ENCODE peak calls at places on chromosomes 6 and 20, in nine cellular contexts. One of them, this sample, is unnamed.
A peak's percentile ranks its signal among the peaks of the same experiment; 100 is the strongest.

GRCh38 chr20:36629719-36630340 is 16.2 kb downstream of the SLA2 start:
- DNase-seq in effector memory CD8-positive, alpha-beta T cell: peak; percentile 43
- DNase-seq in NCI-H1092 treated with DMSO at 0.1 percent for 48 hours: no peak
- DNase-seq in midbrain: no peak
- DNase-seq in ELR: no peak
- DNase-seq in HTR-8/SVneo: no peak
- DNase-seq in stimulated activated CD4-positive, alpha-beta T cell treated with anti-CD3 and anti-CD28 coated beads, Interleukin-4, amount 100 ng/mL, for 24 hours: peak; percentile 41
- DNase-seq in GF-D8: no peak
- DNase-seq in LoVo: no peak
- DNase-seq in this sample: no peak

GRCh38 chr6:40627316-40627715 is 40.2 kb upstream of the LRFN2 start:
- DNase-seq in effector memory CD8-positive, alpha-beta T cell: no peak
- DNase-seq in NCI-H1092 treated with DMSO at 0.1 percent for 48 hours: no peak
- DNase-seq in midbrain: no peak
- DNase-seq in ELR: peak; percentile 79
- DNase-seq in HTR-8/SVneo: peak; percentile 9
- DNase-seq in stimulated activated CD4-positive, alpha-beta T cell treated with anti-CD3 and anti-CD28 coated beads, Interleukin-4, amount 100 ng/mL, for 24 hours: no peak
- DNase-seq in GF-D8: no peak
- DNase-seq in LoVo: no peak
- DNase-seq in this sample: no peak

GRCh38 chr20:45972500-45973183 is 639 bp upstream of the ZNF335 start:
- DNase-seq in effector memory CD8-positive, alpha-beta T cell: no peak
- DNase-seq in NCI-H1092 treated with DMSO at 0.1 percent for 48 hours: no peak
- DNase-seq in midbrain: no peak
- DNase-seq in ELR: peak; percentile 98
- DNase-seq in HTR-8/SVneo: no peak
- DNase-seq in stimulated activated CD4-positive, alpha-beta T cell treated with anti-CD3 and anti-CD28 coated beads, Interleukin-4, amount 100 ng/mL, for 24 hours: no peak
- DNase-seq in GF-D8: no peak
- DNase-seq in LoVo: peak; percentile 98
- DNase-seq in this sample: no peak

GRCh38 chr20:16428112-16428511 is 145.1 kb downstream of the KIF16B start:
- DNase-seq in effector memory CD8-positive, alpha-beta T cell: no peak
- DNase-seq in NCI-H1092 treated with DMSO at 0.1 percent for 48 hours: no peak
- DNase-seq in midbrain: no peak
- DNase-seq in ELR: no peak
- DNase-seq in HTR-8/SVneo: no peak
- DNase-seq in stimulated activated CD4-positive, alpha-beta T cell treated with anti-CD3 and anti-CD28 coated beads, Interleukin-4, amount 100 ng/mL, for 24 hours: no peak
- DNase-seq in GF-D8: no peak
- DNase-seq in LoVo: no peak
- DNase-seq in this sample: no peak

GRCh38 chr20:8183526-8183925 is 51.5 kb downstream of the PLCB1 start:
- DNase-seq in effector memory CD8-positive, alpha-beta T cell: no peak
- DNase-seq in NCI-H1092 treated with DMSO at 0.1 percent for 48 hours: no peak
- DNase-seq in midbrain: no peak
- DNase-seq in ELR: peak; percentile 3
- DNase-seq in HTR-8/SVneo: no peak
- DNase-seq in stimulated activated CD4-positive, alpha-beta T cell treated with anti-CD3 and anti-CD28 coated beads, Interleukin-4, amount 100 ng/mL, for 24 hours: no peak
- DNase-seq in GF-D8: no peak
- DNase-seq in LoVo: no peak
- DNase-seq in this sample: no peak

GRCh38 chr6:105174512-105174911 is 5.3 kb downstream of the POPDC3 start:
- DNase-seq in effector memory CD8-positive, alpha-beta T cell: no peak
- DNase-seq in NCI-H1092 treated with DMSO at 0.1 percent for 48 hours: no peak
- DNase-seq in midbrain: no peak
- DNase-seq in ELR: peak; percentile 94
- DNase-seq in HTR-8/SVneo: no peak
- DNase-seq in stimulated activated CD4-positive, alpha-beta T cell treated with anti-CD3 and anti-CD28 coated beads, Interleukin-4, amount 100 ng/mL, for 24 hours: no peak
- DNase-seq in GF-D8: no peak
- DNase-seq in LoVo: no peak
- DNase-seq in this sample: no peak

GRCh38 chr6:119241124-119241491 is 108.5 kb downstream of the MAN1A1 start:
- DNase-seq in effector memory CD8-positive, alpha-beta T cell: no peak
- DNase-seq in NCI-H1092 treated with DMSO at 0.1 percent for 48 hours: no peak
- DNase-seq in midbrain: no peak
- DNase-seq in ELR: no peak
- DNase-seq in HTR-8/SVneo: no peak
- DNase-seq in stimulated activated CD4-positive, alpha-beta T cell treated with anti-CD3 and anti-CD28 coated beads, Interleukin-4, amount 100 ng/mL, for 24 hours: no peak
- DNase-seq in GF-D8: no peak
- DNase-seq in LoVo: peak; percentile 34
- DNase-seq in this sample: no peak

GRCh38 chr20:48143435-48144081 is 358.3 kb upstream of the SULF2 start:
- DNase-seq in effector memory CD8-positive, alpha-beta T cell: no peak
- DNase-seq in NCI-H1092 treated with DMSO at 0.1 percent for 48 hours: peak; percentile 89
- DNase-seq in midbrain: no peak
- DNase-seq in ELR: no peak
- DNase-seq in HTR-8/SVneo: no peak
- DNase-seq in stimulated activated CD4-positive, alpha-beta T cell treated with anti-CD3 and anti-CD28 coated beads, Interleukin-4, amount 100 ng/mL, for 24 hours: no peak
- DNase-seq in GF-D8: no peak
- DNase-seq in LoVo: peak; percentile 16
- DNase-seq in this sample: peak; percentile 0

GRCh38 chr6:116362287-116362686 is 8.5 kb upstream of the DSE start:
- DNase-seq in effector memory CD8-positive, alpha-beta T cell: no peak
- DNase-seq in NCI-H1092 treated with DMSO at 0.1 percent for 48 hours: no peak
- DNase-seq in midbrain: no peak
- DNase-seq in ELR: no peak
- DNase-seq in HTR-8/SVneo: no peak
- DNase-seq in stimulated activated CD4-positive, alpha-beta T cell treated with anti-CD3 and anti-CD28 coated beads, Interleukin-4, amount 100 ng/mL, for 24 hours: no peak
- DNase-seq in GF-D8: no peak
- DNase-seq in LoVo: no peak
- DNase-seq in this sample: no peak

GRCh38 chr20:63518946-63519764 is 1.4 kb upstream of the PPDPF start:
- DNase-seq in effector memory CD8-positive, alpha-beta T cell: no peak
- DNase-seq in NCI-H1092 treated with DMSO at 0.1 percent for 48 hours: no peak
- DNase-seq in midbrain: no peak
- DNase-seq in ELR: no peak
- DNase-seq in HTR-8/SVneo: no peak
- DNase-seq in stimulated activated CD4-positive, alpha-beta T cell treated with anti-CD3 and anti-CD28 coated beads, Interleukin-4, amount 100 ng/mL, for 24 hours: no peak
- DNase-seq in GF-D8: no peak
- DNase-seq in LoVo: no peak
- DNase-seq in this sample: no peak

GRCh38 chr6:168442646-168443045 is 1.7 kb downstream of the SMOC2 start:
- DNase-seq in effector memory CD8-positive, alpha-beta T cell: no peak
- DNase-seq in NCI-H1092 treated with DMSO at 0.1 percent for 48 hours: no peak
- DNase-seq in midbrain: no peak
- DNase-seq in ELR: no peak
- DNase-seq in HTR-8/SVneo: no peak
- DNase-seq in stimulated activated CD4-positive, alpha-beta T cell treated with anti-CD3 and anti-CD28 coated beads, Interleukin-4, amount 100 ng/mL, for 24 hours: no peak
- DNase-seq in GF-D8: no peak
- DNase-seq in LoVo: no peak
- DNase-seq in this sample: no peak

GRCh38 chr20:48787861-48788375 is 39.9 kb downstream of the PREX1 start:
- DNase-seq in effector memory CD8-positive, alpha-beta T cell: no peak
- DNase-seq in NCI-H1092 treated with DMSO at 0.1 percent for 48 hours: no peak
- DNase-seq in midbrain: peak; percentile 10
- DNase-seq in ELR: peak; percentile 88
- DNase-seq in HTR-8/SVneo: peak; percentile 90
- DNase-seq in stimulated activated CD4-positive, alpha-beta T cell treated with anti-CD3 and anti-CD28 coated beads, Interleukin-4, amount 100 ng/mL, for 24 hours: no peak
- DNase-seq in GF-D8: peak; percentile 87
- DNase-seq in LoVo: no peak
- DNase-seq in this sample: no peak

GRCh38 chr20:47354710-47355488 is 1.6 kb downstream of the ZMYND8 start:
- DNase-seq in effector memory CD8-positive, alpha-beta T cell: no peak
- DNase-seq in NCI-H1092 treated with DMSO at 0.1 percent for 48 hours: peak; percentile 19
- DNase-seq in midbrain: no peak
- DNase-seq in ELR: peak; percentile 83
- DNase-seq in HTR-8/SVneo: no peak
- DNase-seq in stimulated activated CD4-positive, alpha-beta T cell treated with anti-CD3 and anti-CD28 coated beads, Interleukin-4, amount 100 ng/mL, for 24 hours: no peak
- DNase-seq in GF-D8: no peak
- DNase-seq in LoVo: no peak
- DNase-seq in this sample: no peak

GRCh38 chr20:63142933-63143332 is 73.0 kb downstream of the YTHDF1 start:
- DNase-seq in effector memory CD8-positive, alpha-beta T cell: no peak
- DNase-seq in NCI-H1092 treated with DMSO at 0.1 percent for 48 hours: no peak
- DNase-seq in midbrain: no peak
- DNase-seq in ELR: no peak
- DNase-seq in HTR-8/SVneo: no peak
- DNase-seq in stimulated activated CD4-positive, alpha-beta T cell treated with anti-CD3 and anti-CD28 coated beads, Interleukin-4, amount 100 ng/mL, for 24 hours: no peak
- DNase-seq in GF-D8: no peak
- DNase-seq in LoVo: no peak
- DNase-seq in this sample: no peak

GRCh38 chr6:79152269-79152737 is 74.2 kb upstream of the PHIP start:
- DNase-seq in effector memory CD8-positive, alpha-beta T cell: no peak
- DNase-seq in NCI-H1092 treated with DMSO at 0.1 percent for 48 hours: no peak
- DNase-seq in midbrain: no peak
- DNase-seq in ELR: no peak
- DNase-seq in HTR-8/SVneo: no peak
- DNase-seq in stimulated activated CD4-positive, alpha-beta T cell treated with anti-CD3 and anti-CD28 coated beads, Interleukin-4, amount 100 ng/mL, for 24 hours: no peak
- DNase-seq in GF-D8: no peak
- DNase-seq in LoVo: no peak
- DNase-seq in this sample: no peak

GRCh38 chr6:101393291-101394251 is at the start of gene GRIK2:
- DNase-seq in effector memory CD8-positive, alpha-beta T cell: no peak
- DNase-seq in NCI-H1092 treated with DMSO at 0.1 percent for 48 hours: peak; percentile 70
- DNase-seq in midbrain: peak; percentile 20
- DNase-seq in ELR: peak; percentile 65
- DNase-seq in HTR-8/SVneo: peak; percentile 29
- DNase-seq in stimulated activated CD4-positive, alpha-beta T cell treated with anti-CD3 and anti-CD28 coated beads, Interleukin-4, amount 100 ng/mL, for 24 hours: no peak
- DNase-seq in GF-D8: no peak
- DNase-seq in LoVo: peak; percentile 2
- DNase-seq in this sample: no peak

GRCh38 chr20:63080811-63081210 is 74.0 kb upstream of the BHLHE23 start:
- DNase-seq in effector memory CD8-positive, alpha-beta T cell: no peak
- DNase-seq in NCI-H1092 treated with DMSO at 0.1 percent for 48 hours: no peak
- DNase-seq in midbrain: no peak
- DNase-seq in ELR: no peak
- DNase-seq in HTR-8/SVneo: no peak
- DNase-seq in stimulated activated CD4-positive, alpha-beta T cell treated with anti-CD3 and anti-CD28 coated beads, Interleukin-4, amount 100 ng/mL, for 24 hours: no peak
- DNase-seq in GF-D8: no peak
- DNase-seq in LoVo: no peak
- DNase-seq in this sample: no peak

This sample was measured in NCI-H1436 treated with DMSO at 0.1 percent for 48 hours.